ENCODE peak calls at places on chromosome X, in seven cellular contexts. M, C, W, B, G, F and I are unnamed samples.
A peak's percentile ranks its signal among the peaks of the same experiment; 100 is the strongest.

GRCh38 chrX:39309721-39310152 is 508.5 kb downstream of the MID1IP1 start:
- DNase-seq in M (peak; percentile 63), G (no peak), F (no peak), C (no peak), W (peak; percentile 84), B (no peak), I (no peak)

GRCh38 chrX:77899081-77899828 is at the start of gene COX7B:
- DNase-seq in B (peak; percentile 16), M (peak; percentile 82), G (peak; percentile 93), C (peak; percentile 94), F (no peak), W (peak; percentile 83), I (peak; percentile 38)

GRCh38 chrX:111348363-111348927 is 63.5 kb downstream of the DCX start:
- DNase-seq in F (no peak), W (no peak), B (no peak), M (no peak), C (no peak), G (no peak), I (no peak)

GRCh38 chrX:45668686-45669443 is 468.2 kb upstream of the DIPK2B start:
- DNase-seq in F (no peak), G (no peak), W (no peak), B (no peak), M (no peak), C (no peak), I (no peak)

GRCh38 chrX:80828232-80828631 is 18.6 kb upstream of the BRWD3 start:
- DNase-seq in F (no peak), B (no peak), G (no peak), W (no peak), C (no peak), M (no peak), I (no peak)

GRCh38 chrX:63503541-63503940 is 152.4 kb upstream of the SPIN4 start:
- DNase-seq in B (no peak), M (no peak), F (no peak), G (no peak), C (no peak), W (peak; percentile 51), I (no peak)

GRCh38 chrX:11423362-11423818 is 130.2 kb downstream of the AMELX start:
- DNase-seq in B (no peak), F (peak; percentile 15), M (no peak), G (no peak), W (no peak), C (peak; percentile 14), I (peak; percentile 8)

GRCh38 chrX:37662181-37662580 is 23.4 kb upstream of the XK start:
- DNase-seq in C (no peak), M (no peak), W (no peak), F (no peak), B (no peak), G (no peak), I (no peak)

GRCh38 chrX:69031971-69032391 is 133.3 kb downstream of the PJA1 start:
- DNase-seq in C (no peak), F (no peak), B (no peak), M (no peak), G (no peak), W (peak; percentile 22), I (no peak)

GRCh38 chrX:41491267-41492004 is 44.3 kb downstream of the NYX start:
- DNase-seq in F (peak; percentile 21), W (peak; percentile 93), C (no peak), G (no peak), M (no peak), B (no peak), I (no peak)